ENCODE peak calls at places on chromosomes 5 and 9, in six cellular contexts. D is H1, L is H9, J is IMR-90, T is mesendoderm, Y is neuronal stem cell. U is an unnamed sample.

GRCh38 chr5:35058395-35058794 is 10.6 kb upstream of the AGXT2 start:
- DNase-seq in D (no peak), L (no peak), J (no peak), T (no peak), Y (no peak), U (no peak)

GRCh38 chr5:149931992-149932436 is 12.6 kb downstream of the PDE6A start:
- DNase-seq in D (no peak), L (no peak), J (no peak), T (no peak), Y (no peak), U (no peak)

GRCh38 chr5:194102-194501 is 2.8 kb downstream of the LRRC14B start:
- DNase-seq in D (no peak), L (no peak), J (no peak), T (no peak), Y (no peak), U (no peak)

GRCh38 chr5:53879708-53880356 is 319.4 kb downstream of the NDUFS4 start:
- DNase-seq in D (no peak), L (no peak), J (no peak), T (no peak), Y (no peak), U (no peak)

GRCh38 chr5:77957931-77958476 is 181.9 kb upstream of the TBCA start:
- DNase-seq in D (peak; percentile 19), L (peak; percentile 54), J (no peak), T (peak; percentile 84), Y (peak; percentile 70), U (no peak)

GRCh38 chr9:131641618-131642495 is 96.5 kb downstream of the PRRT1B start:
- DNase-seq in D (no peak), L (no peak), J (no peak), T (peak; percentile 35), Y (no peak), U (no peak)

GRCh38 chr9:115126406-115126805 is 8.4 kb upstream of the TNC start:
- DNase-seq in D (no peak), L (no peak), J (no peak), T (peak; percentile 66), Y (no peak), U (peak; percentile 30)

GRCh38 chr5:51279983-51280382 is 103.3 kb upstream of the ISL1 start:
- DNase-seq in D (no peak), L (no peak), J (no peak), T (peak; percentile 20), Y (no peak), U (peak; percentile 1)

GRCh38 chr9:111598730-111599091 is 736 bp downstream of the PTGR1 start:
- DNase-seq in D (no peak), L (no peak), J (peak; percentile 62), T (peak; percentile 29), Y (peak; percentile 23), U (peak; percentile 69)

GRCh38 chr9:26888271-26888670 is 4.3 kb downstream of the CAAP1 start:
- DNase-seq in D (no peak), L (no peak), J (peak; percentile 4), T (no peak), Y (no peak), U (peak; percentile 58)

GRCh38 chr5:180801596-180802324 is 846 bp downstream of the MGAT1 start:
- DNase-seq in D (no peak), L (no peak), J (no peak), T (no peak), Y (no peak), U (no peak)
- H2BK15ac ChIP-seq in D (no peak overlapping the region), L (no peak overlapping the region), J (peak overlapping the region; percentile 10), T (no peak overlapping the region), Y (no peak overlapping the region), U (no peak overlapping the region)

DNA sequence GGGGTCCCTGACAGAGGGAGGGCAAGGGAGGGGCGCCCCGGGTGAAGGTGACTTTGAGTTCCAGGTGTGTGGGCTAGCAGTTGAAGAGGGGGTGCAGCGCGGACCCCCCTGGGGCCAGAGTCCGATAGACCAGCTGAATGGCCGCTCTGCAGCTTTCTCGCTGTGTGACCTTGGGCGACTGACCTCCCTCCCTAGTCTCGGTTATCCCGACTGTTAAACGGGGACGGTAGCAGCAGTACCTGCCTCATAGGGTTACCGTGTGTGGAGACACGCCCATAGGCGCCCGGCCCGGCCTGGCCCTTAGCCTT is 31.3 kb downstream of the PRRX2 start:
- DNase-seq in D (no peak), L (no peak), J (no peak), T (no peak), Y (no peak), U (no peak)
- H4K8ac ChIP-seq in D (peak overlapping the region; percentile 35), L (no peak overlapping the region), J (peak overlapping the region; percentile 98), T (no peak overlapping the region), Y (no peak overlapping the region), U (peak overlapping the region; percentile 98)

GRCh38 chr5:172104801-172105701 is 83.0 kb downstream of the STK10 start:
- DNase-seq in D (no peak), L (no peak), J (no peak), T (no peak), Y (no peak), U (no peak)

GRCh38 chr5:172104021-172104420 is 84.0 kb downstream of the STK10 start:
- DNase-seq in D (no peak), L (peak; percentile 50), J (no peak), T (peak; percentile 53), Y (no peak), U (peak; percentile 39)

GRCh38 chr5:172101547-172102225 is 86.3 kb downstream of the STK10 start:
- DNase-seq in D (no peak), L (no peak), J (no peak), T (no peak), Y (no peak), U (no peak)

GRCh38 chr5:172102251-172102870 is 85.7 kb downstream of the STK10 start:
- DNase-seq in D (no peak), L (no peak), J (no peak), T (no peak), Y (no peak), U (no peak)

DNA sequence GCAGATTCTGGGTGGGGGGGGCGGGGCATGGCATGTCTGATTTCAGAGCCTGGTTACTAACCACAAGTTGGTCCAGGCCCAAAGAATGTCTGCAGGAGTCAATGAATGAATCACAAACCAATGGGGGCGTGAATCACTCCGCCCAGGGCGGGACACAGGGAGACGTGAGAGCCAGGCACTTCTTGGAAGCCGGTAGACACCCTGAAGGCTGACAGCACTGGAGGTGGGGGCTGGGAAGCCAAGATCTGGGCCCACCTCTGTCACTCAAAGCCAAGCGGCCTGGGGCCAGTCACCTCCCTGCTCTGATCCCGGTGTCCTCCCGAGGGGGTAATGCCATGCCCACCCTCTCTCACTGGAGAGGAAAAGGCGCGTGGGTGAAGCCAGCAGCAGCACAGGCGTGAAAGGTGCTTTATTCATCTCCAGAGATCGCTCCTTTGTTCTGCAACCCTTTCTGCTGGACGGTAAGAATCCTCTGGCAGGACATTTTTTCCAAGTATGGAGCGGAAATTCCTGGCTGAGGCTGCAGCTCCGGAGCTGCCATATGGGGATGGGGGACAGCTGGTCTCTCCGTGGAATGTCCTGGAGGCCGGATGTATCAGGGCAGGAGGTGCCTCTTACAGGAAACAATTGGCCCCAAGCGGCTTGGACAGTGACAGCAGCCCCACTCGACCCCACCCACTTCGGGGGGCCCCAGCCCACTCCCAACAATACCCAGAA is 85.0 kb downstream of the STK10 start:
- DNase-seq in D (no peak), L (peak; percentile 50), J (peak; percentile 95), T (peak; percentile 78), Y (peak; percentile 23), U (peak; percentile 96)
- H2BK120ac ChIP-seq in D (no peak overlapping the region), L (no peak overlapping the region), J (peak overlapping the region; percentile 99), T (no peak overlapping the region), Y (no peak overlapping the region), U (peak overlapping the region; percentile 89)

DNA sequence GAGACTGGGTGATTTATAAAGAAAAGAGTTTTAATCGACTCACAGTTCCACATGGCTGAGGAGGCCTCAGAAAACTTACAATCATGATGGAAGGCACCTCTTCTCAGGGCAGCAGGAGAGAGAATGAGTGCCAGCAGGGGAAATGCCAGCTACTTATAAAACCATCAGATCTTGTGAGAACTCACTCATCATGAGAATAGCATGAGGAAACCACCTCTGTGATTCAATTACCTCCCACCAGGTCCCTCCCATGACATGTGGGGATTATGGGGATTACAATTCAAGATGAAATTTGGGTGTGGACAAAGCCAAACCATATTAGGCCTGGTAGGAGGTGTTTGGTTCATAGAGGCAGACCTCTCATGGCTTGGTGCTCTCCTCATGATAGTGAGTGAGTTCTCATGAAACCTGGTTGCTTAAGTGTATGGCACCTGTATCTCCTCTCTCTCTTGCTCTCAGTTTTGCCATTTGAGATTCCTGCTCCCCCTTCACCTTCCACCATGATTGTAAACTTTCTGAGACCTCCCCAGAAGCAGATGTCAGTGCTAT is 39.8 kb downstream of the GAPT start:
- DNase-seq in D (no peak), L (no peak), J (no peak), T (no peak), Y (no peak), U (no peak)
- H2BK15ac ChIP-seq in D (no peak overlapping the region), L (no peak overlapping the region), J (no peak overlapping the region), T (no peak overlapping the region), Y (no peak overlapping the region), U (no peak overlapping the region)

GRCh38 chr5:146203872-146204192 is 427 bp downstream of the RBM27 start:
- DNase-seq in D (no peak), L (no peak), J (no peak), T (no peak), Y (no peak), U (no peak)
- H4K8ac ChIP-seq in D (no peak overlapping the region), L (no peak overlapping the region), J (peak overlapping the region; percentile 56), T (no peak overlapping the region), Y (no peak overlapping the region), U (no peak overlapping the region)

GRCh38 chr9:107437716-107438115 is 51.9 kb downstream of the KLF4 start:
- DNase-seq in D (no peak), L (no peak), J (no peak), T (peak; percentile 40), Y (no peak), U (no peak)
- H2BK120ac ChIP-seq in D (no peak overlapping the region), L (no peak overlapping the region), J (no peak overlapping the region), T (no peak overlapping the region), Y (no peak overlapping the region), U (peak overlapping the region; percentile 19)

GRCh38 chr5:169398515-169398914 is 97.6 kb upstream of the SLIT3 start:
- DNase-seq in D (no peak), L (no peak), J (no peak), T (no peak), Y (no peak), U (no peak)
- H2BK15ac ChIP-seq in D (no peak overlapping the region), L (no peak overlapping the region), J (no peak overlapping the region), T (no peak overlapping the region), Y (no peak overlapping the region), U (no peak overlapping the region)